ENCODE peak calls at places on chromosomes 7 and 10, in seven cellular contexts. Z is Caco-2, R is body of pancreas, K is astrocyte, N is SK-N-SH, H is uterus, L is lower lobe of right lung. A is an unnamed sample.

GRCh38 chr10:110358869-110359629 is 54.3 kb upstream of the SMNDC1 start:
- DNase-seq in Z (peak; percentile 57), R (peak; percentile 81), K (peak; percentile 58), N (no peak), H (no peak), L (no peak), A (no peak)

GRCh38 chr7:29968683-29969457 is 20.7 kb downstream of the SCRN1 start:
- DNase-seq in Z (no peak), R (no peak), K (peak; percentile 85), N (no peak), H (no peak), L (no peak), A (peak; percentile 74)

GRCh38 chr7:129550673-129551360 is 48.5 kb downstream of the SMKR1 start:
- DNase-seq in Z (no peak), R (no peak), K (no peak), N (peak; percentile 80), H (no peak), L (no peak), A (no peak)

GRCh38 chr7:29974286-29974685 is 15.3 kb downstream of the SCRN1 start:
- DNase-seq in Z (no peak), R (no peak), K (no peak), N (no peak), H (no peak), L (no peak), A (no peak)

GRCh38 chr10:49359349-49360231 is 36.3 kb downstream of the DRGX start:
- DNase-seq in Z (no peak), R (no peak), K (no peak), N (peak; percentile 85), H (no peak), L (no peak), A (peak; percentile 56)

GRCh38 chr7:134613623-134614347 is 32.9 kb upstream of the BPGM start:
- DNase-seq in Z (no peak), R (no peak), K (peak; percentile 98), N (no peak), H (no peak), L (no peak), A (peak; percentile 98)

GRCh38 chr7:101017099-101017777 is 2.6 kb upstream of the MUC17 start:
- DNase-seq in Z (peak; percentile 55), R (peak; percentile 54), K (peak; percentile 67), N (peak; percentile 82), H (peak; percentile 58), L (peak; percentile 84), A (peak; percentile 84)

GRCh38 chr7:73919694-73920375 is 58.9 kb downstream of the TMEM270 start:
- DNase-seq in Z (no peak), R (no peak), K (no peak), N (peak; percentile 45), H (no peak), L (peak; percentile 11), A (no peak)

GRCh38 chr10:117694251-117694650 is 151.7 kb downstream of the EMX2 start:
- DNase-seq in Z (no peak), R (no peak), K (no peak), N (no peak), H (no peak), L (no peak), A (no peak)

GRCh38 chr10:22805304-22805703 is 90.9 kb upstream of the PIP4K2A start:
- DNase-seq in Z (peak; percentile 30), R (peak; percentile 21), K (peak; percentile 63), N (peak; percentile 35), H (no peak), L (no peak), A (peak; percentile 34)

GRCh38 chr10:23331567-23332290 is 12.9 kb downstream of the C10orf67 start:
- DNase-seq in Z (no peak), R (no peak), K (peak; percentile 85), N (no peak), H (no peak), L (no peak), A (peak; percentile 91)

GRCh38 chr7:101835136-101835535 is 17.7 kb downstream of the CUX1 start:
- DNase-seq in Z (no peak), R (no peak), K (no peak), N (no peak), H (no peak), L (no peak), A (no peak)

GRCh38 chr7:262251-262572 is 27.8 kb upstream of the FOXL3 start:
- DNase-seq in Z (no peak), R (no peak), K (no peak), N (no peak), H (no peak), L (peak; percentile 37), A (no peak)

GRCh38 chr10:88647216-88647615 is 17.0 kb upstream of the LIPF start:
- DNase-seq in Z (no peak), R (no peak), K (no peak), N (no peak), H (no peak), L (no peak), A (no peak)

GRCh38 chr10:7035111-7035761 is 375.6 kb downstream of the SFMBT2 start:
- DNase-seq in Z (no peak), R (no peak), K (no peak), N (no peak), H (no peak), L (no peak), A (no peak)

GRCh38 chr7:24221500-24221899 is 62.5 kb upstream of the NPY start:
- DNase-seq in Z (no peak), R (no peak), K (no peak), N (no peak), H (no peak), L (no peak), A (no peak)

GRCh38 chr10:14665865-14666857 is 108.5 kb downstream of the FAM107B start:
- DNase-seq in Z (no peak), R (no peak), K (no peak), N (no peak), H (no peak), L (no peak), A (peak; percentile 24)

GRCh38 chr7:22561895-22562593 is 62.1 kb upstream of the STEAP1B start:
- DNase-seq in Z (peak; percentile 42), R (no peak), K (peak; percentile 54), N (no peak), H (no peak), L (no peak), A (peak; percentile 50)

GRCh38 chr7:111560773-111561658 is 1.3 kb downstream of the IMMP2L start:
- DNase-seq in Z (peak; percentile 22), R (peak; percentile 33), K (peak; percentile 19), N (peak; percentile 21), H (no peak), L (no peak), A (peak; percentile 66)

GRCh38 chr10:86305521-86305920 is 61.1 kb downstream of the GRID1 start:
- DNase-seq in Z (no peak), R (no peak), K (no peak), N (no peak), H (no peak), L (no peak), A (no peak)

GRCh38 chr10:57300718-57301117 is 939.7 kb upstream of the ZWINT start:
- DNase-seq in Z (no peak), R (no peak), K (no peak), N (no peak), H (no peak), L (no peak), A (no peak)

GRCh38 chr7:64559206-64559605 is 3.7 kb downstream of the ZNF680 start:
- DNase-seq in Z (no peak), R (peak; percentile 37), K (peak; percentile 46), N (no peak), H (no peak), L (no peak), A (peak; percentile 61)

GRCh38 chr10:73591935-73592699 is 975 bp upstream of the USP54 start:
- DNase-seq in Z (peak; percentile 86), R (peak; percentile 81), K (peak; percentile 46), N (peak; percentile 17), H (peak; percentile 43), L (peak; percentile 63), A (peak; percentile 64)

GRCh38 chr10:86259901-86260562 is 106.6 kb downstream of the GRID1 start:
- DNase-seq in Z (no peak), R (no peak), K (no peak), N (no peak), H (no peak), L (no peak), A (no peak)

GRCh38 chr10:91758303-91759146 is 39.7 kb upstream of the TNKS2 start:
- DNase-seq in Z (peak; percentile 21), R (no peak), K (peak; percentile 43), N (peak; percentile 36), H (no peak), L (no peak), A (peak; percentile 82)

GRCh38 chr10:72009062-72009429 is 44.9 kb downstream of the CHST3 start:
- DNase-seq in Z (no peak), R (no peak), K (no peak), N (no peak), H (no peak), L (no peak), A (no peak)
- H3K4me3 ChIP-seq in Z (no peak overlapping the region), R (no peak overlapping the region), K (no peak overlapping the region), N (no peak overlapping the region), H (no peak overlapping the region), L (peak overlapping the region; percentile 8), A (no peak overlapping the region)

DNA sequence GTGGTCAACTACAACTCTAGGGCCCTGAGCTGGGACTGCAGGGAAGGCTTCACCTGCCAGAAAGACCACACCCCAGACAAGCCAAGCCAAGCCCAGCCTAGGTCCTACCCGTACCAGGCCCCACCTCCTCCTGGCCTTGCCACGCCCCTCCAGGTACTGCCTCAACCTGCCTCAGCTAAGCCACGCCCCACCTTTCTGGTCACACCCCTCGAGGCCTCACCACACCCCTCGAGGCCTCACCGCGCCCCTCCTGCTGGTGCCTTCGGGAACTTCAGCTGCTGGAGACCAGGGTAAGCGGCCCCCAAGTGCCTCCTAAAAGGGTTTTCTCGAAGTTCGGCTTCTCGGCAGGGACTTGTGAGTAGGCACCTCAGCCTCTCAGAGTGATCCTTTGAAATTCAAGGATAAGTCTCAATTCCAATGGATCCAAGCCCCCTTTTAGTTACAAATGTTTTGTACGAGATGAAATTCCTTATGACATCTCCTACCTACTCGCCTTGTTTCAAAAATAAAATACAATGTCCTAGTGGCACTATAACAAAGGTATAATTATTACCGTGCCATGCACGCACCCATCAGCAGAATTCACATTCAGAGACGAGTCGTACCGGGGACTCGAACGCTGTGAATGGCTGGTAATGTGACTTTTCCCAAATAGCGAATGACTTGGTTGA is 171.2 kb downstream of the ARHGAP21 start:
- DNase-seq in Z (peak; percentile 95), R (peak; percentile 76), K (no peak), N (peak; percentile 23), H (no peak), L (peak; percentile 64), A (no peak)
- TF ChIP-seq CTCF in Z (peak; percentile 68), R (peak; percentile 48), K (no peak), N (peak; percentile 25), H (no peak), L (peak; percentile 28), A (peak; percentile 8)

GRCh38 chr7:135758531-135758932 is 9.9 kb upstream of the FAM180A start:
- DNase-seq in Z (no peak), R (no peak), K (peak; percentile 84), N (no peak), H (no peak), L (no peak), A (peak; percentile 77)
- H3K4me3 ChIP-seq in Z (no peak overlapping the region), R (no peak overlapping the region), K (peak overlapping the region; percentile 19), N (no peak overlapping the region), H (peak overlapping the region; percentile 21), L (peak overlapping the region; percentile 24), A (peak overlapping the region; percentile 43)

DNA sequence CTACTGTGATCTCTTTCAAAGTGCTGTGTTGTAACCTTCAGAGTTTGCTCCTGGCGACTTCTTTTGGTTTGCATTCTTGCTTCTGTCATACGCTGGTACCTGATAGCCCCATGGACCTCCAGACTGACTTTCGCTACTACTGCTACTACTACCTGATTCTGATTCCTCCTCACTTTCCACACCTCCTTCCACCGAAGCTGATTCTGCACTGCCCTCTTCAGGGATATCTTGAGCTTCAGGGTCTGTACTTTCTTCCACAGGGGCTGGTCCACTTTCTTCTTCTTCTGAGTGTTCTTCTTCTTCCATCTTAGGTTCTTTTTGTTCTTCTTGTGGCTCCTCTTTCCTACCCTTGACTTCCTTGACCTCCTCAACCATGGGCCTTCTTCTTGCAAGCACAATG is 992.4 kb downstream of the PCDH15 start:
- DNase-seq in Z (peak; percentile 59), R (no peak), K (no peak), N (no peak), H (no peak), L (no peak), A (no peak)
- TF ChIP-seq CTCF in Z (peak; percentile 58), R (no peak), K (no peak), N (no peak), H (no peak), L (no peak), A (no peak)